ENCODE peak calls at places on chromosomes 3 and 15, in eight cellular contexts. W is astrocyte; V is GM13977; D is HEK293T; K is NCI-H1436 treated with DMSO at 0.1 percent for 48 hours; I is stimulated activated CD8-positive, alpha-beta memory T cell treated with anti-CD3 and anti-CD28 coated beads, Interleukin-2, amount 100 ng/mL, for 1 hour; C is ureter; X is AML-193. H is an unnamed sample.
A peak's percentile ranks its signal among the peaks of the same experiment; 100 is the strongest.

GRCh38 chr15:92009162-92009561 is 155.7 kb downstream of the SLCO3A1 start:
- DNase-seq in W (no peak), V (no peak), D (no peak), K (no peak), I (no peak), C (no peak), X (no peak), H (no peak)

GRCh38 chr15:20340931-20341661 is 200.5 kb downstream of the GOLGA6L6 start:
- DNase-seq in W (no peak), V (peak; percentile 69), D (no peak), K (no peak), I (no peak), C (peak; percentile 85), X (no peak), H (no peak)

GRCh38 chr15:57377478-57377847 is 1.2 kb downstream of the CGNL1 start:
- DNase-seq in W (no peak), V (no peak), D (no peak), K (peak; percentile 21), I (no peak), C (no peak), X (no peak), H (no peak)

GRCh38 chr3:185195652-185196051 is 42.8 kb upstream of the C3orf70 start:
- DNase-seq in W (no peak), V (no peak), D (no peak), K (no peak), I (no peak), C (no peak), X (no peak), H (no peak)

GRCh38 chr3:15015456-15015855 is 49.7 kb downstream of the MRPS25 start:
- DNase-seq in W (no peak), V (no peak), D (no peak), K (no peak), I (no peak), C (no peak), X (no peak), H (no peak)

GRCh38 chr3:11015369-11015768 is 22.8 kb downstream of the SLC6A1 start:
- DNase-seq in W (no peak), V (no peak), D (no peak), K (no peak), I (no peak), C (no peak), X (no peak), H (no peak)

GRCh38 chr3:112519424-112520001 is 20.2 kb upstream of the BTLA start:
- DNase-seq in W (peak; percentile 55), V (peak; percentile 55), D (peak; percentile 46), K (peak; percentile 60), I (no peak), C (no peak), X (peak; percentile 95), H (no peak)

GRCh38 chr15:69648215-69648614 is 195.6 kb downstream of the RPLP1 start:
- DNase-seq in W (no peak), V (no peak), D (no peak), K (no peak), I (no peak), C (peak; percentile 31), X (no peak), H (no peak)

GRCh38 chr3:171994646-171995441 is 44.5 kb upstream of the FNDC3B start:
- DNase-seq in W (peak; percentile 91), V (no peak), D (no peak), K (no peak), I (no peak), C (no peak), X (peak; percentile 26), H (no peak)

GRCh38 chr15:90570643-90571042 is 40.9 kb downstream of the CRTC3 start:
- DNase-seq in W (no peak), V (no peak), D (no peak), K (no peak), I (no peak), C (no peak), X (no peak), H (no peak)

GRCh38 chr3:12367346-12367745 is 78.5 kb downstream of the PPARG start:
- DNase-seq in W (no peak), V (no peak), D (no peak), K (no peak), I (no peak), C (no peak), X (no peak), H (no peak)

GRCh38 chr3:12993022-12993622 is 80.1 kb downstream of the IQSEC1 start:
- DNase-seq in W (no peak), V (no peak), D (peak; percentile 28), K (no peak), I (no peak), C (no peak), X (no peak), H (no peak)

GRCh38 chr3:184718431-184718830 is 6.6 kb upstream of the MAGEF1 start:
- DNase-seq in W (no peak), V (no peak), D (no peak), K (no peak), I (no peak), C (no peak), X (no peak), H (no peak)

GRCh38 chr15:62619526-62619925 is 423.0 kb upstream of the TPM1 start:
- DNase-seq in W (peak; percentile 54), V (no peak), D (no peak), K (no peak), I (no peak), C (no peak), X (no peak), H (no peak)

GRCh38 chr15:62112616-62113593 is 46.1 kb downstream of the C2CD4A start:
- DNase-seq in W (peak; percentile 81), V (no peak), D (no peak), K (no peak), I (no peak), C (no peak), X (no peak), H (no peak)

GRCh38 chr15:67407709-67408257 is 113.1 kb upstream of the C15orf61 start:
- DNase-seq in W (no peak), V (no peak), D (no peak), K (peak; percentile 56), I (no peak), C (no peak), X (no peak), H (no peak)

GRCh38 chr3:147699175-147699838 is 290.1 kb downstream of the ZIC1 start:
- DNase-seq in W (peak; percentile 77), V (no peak), D (no peak), K (peak; percentile 25), I (no peak), C (no peak), X (peak; percentile 22), H (no peak)

GRCh38 chr15:66588971-66589370 is 23.2 kb upstream of the LCTL start:
- DNase-seq in W (no peak), V (no peak), D (no peak), K (no peak), I (no peak), C (no peak), X (no peak), H (no peak)

GRCh38 chr3:133377396-133377795 is 22.5 kb upstream of the BFSP2 start:
- DNase-seq in W (peak; percentile 23), V (no peak), D (peak; percentile 33), K (peak; percentile 15), I (no peak), C (no peak), X (peak; percentile 54), H (no peak)

GRCh38 chr3:10195692-10196091 is 31.0 kb downstream of the IRAK2 start:
- DNase-seq in W (no peak), V (no peak), D (no peak), K (no peak), I (no peak), C (no peak), X (no peak), H (no peak)

GRCh38 chr3:171936231-171936841 is 93.2 kb downstream of the TMEM212 start:
- DNase-seq in W (peak; percentile 82), V (no peak), D (no peak), K (no peak), I (no peak), C (no peak), X (peak; percentile 16), H (no peak)

GRCh38 chr15:25408428-25408827 is 30.4 kb downstream of the UBE3A start:
- DNase-seq in W (peak; percentile 17), V (no peak), D (no peak), K (no peak), I (no peak), C (no peak), X (no peak), H (no peak)

GRCh38 chr3:124563376-124563775 is 166.9 kb upstream of the UMPS start:
- DNase-seq in W (no peak), V (no peak), D (no peak), K (no peak), I (no peak), C (no peak), X (no peak), H (no peak)

GRCh38 chr3:125128861-125129501 is 73.2 kb upstream of the HEG1 start:
- DNase-seq in W (peak; percentile 99), V (no peak), D (no peak), K (no peak), I (no peak), C (no peak), X (no peak), H (peak; percentile 10)

GRCh38 chr15:33860749-33861148 is 107.5 kb upstream of the CHRM5 start:
- DNase-seq in W (peak; percentile 66), V (no peak), D (no peak), K (no peak), I (no peak), C (no peak), X (no peak), H (no peak)

GRCh38 chr15:56732135-56732880 is 1.0 kb downstream of the ZNF280D start:
- DNase-seq in W (peak; percentile 83), V (peak; percentile 41), D (no peak), K (no peak), I (no peak), C (no peak), X (peak; percentile 13), H (peak; percentile 1)

GRCh38 chr15:48016865-48017264 is 103.9 kb upstream of the SLC24A5 start:
- DNase-seq in W (no peak), V (no peak), D (no peak), K (no peak), I (no peak), C (no peak), X (no peak), H (no peak)

GRCh38 chr15:35566991-35567390 is 21.0 kb upstream of the DPH6 start:
- DNase-seq in W (no peak), V (no peak), D (no peak), K (no peak), I (no peak), C (no peak), X (no peak), H (no peak)

GRCh38 chr15:49462242-49462641 is 39.2 kb downstream of the FGF7 start:
- DNase-seq in W (no peak), V (no peak), D (no peak), K (no peak), I (no peak), C (no peak), X (peak; percentile 65), H (no peak)

GRCh38 chr15:67551207-67551743 is 8.8 kb downstream of the MAP2K5 start:
- DNase-seq in W (no peak), V (no peak), D (no peak), K (no peak), I (no peak), C (no peak), X (no peak), H (no peak)

GRCh38 chr3:101779047-101779807 is at the start of gene NXPE3:
- DNase-seq in W (peak; percentile 51), V (peak; percentile 88), D (peak; percentile 90), K (peak; percentile 55), I (peak; percentile 87), C (peak; percentile 94), X (peak; percentile 90), H (peak; percentile 93)

GRCh38 chr3:196969660-196970546 is 1.3 kb upstream of the PIGZ start:
- DNase-seq in W (no peak), V (peak; percentile 91), D (peak; percentile 81), K (no peak), I (peak; percentile 38), C (no peak), X (peak; percentile 71), H (no peak)

GRCh38 chr3:100893590-100893989 is 99.6 kb downstream of the ABI3BP start:
- DNase-seq in W (no peak), V (no peak), D (peak; percentile 34), K (no peak), I (no peak), C (no peak), X (no peak), H (no peak)

GRCh38 chr15:46166750-46167149 is 531.9 kb downstream of the SQOR start:
- DNase-seq in W (no peak), V (no peak), D (no peak), K (no peak), I (no peak), C (no peak), X (no peak), H (no peak)

H was measured in occipital lobe.